ENCODE peak calls at places on chromosomes 3 and 15, in six cellular contexts. T is body of pancreas, E is tibial artery, O is lung, B is heart right ventricle, C is sigmoid colon. F is an unnamed sample.

GRCh38 chr15:80106051-80106450 is 46.6 kb downstream of the ZFAND6 start:
- DNase-seq in T (no peak), E (no peak), O (no peak), B (no peak), C (no peak), F (no peak)

GRCh38 chr3:56781762-56782161 is 20.0 kb downstream of the ARHGEF3 start:
- DNase-seq in T (no peak), E (no peak), O (no peak), B (no peak), C (no peak), F (no peak)

GRCh38 chr3:138849541-138849940 is 14.8 kb upstream of the PIK3CB start:
- DNase-seq in T (no peak), E (no peak), O (no peak), B (no peak), C (no peak), F (no peak)

GRCh38 chr15:67405208-67406191 is 115.4 kb upstream of the C15orf61 start:
- DNase-seq in T (peak), E (no peak), O (no peak), B (no peak), C (no peak), F (no peak)

GRCh38 chr3:65729553-65729952 is 309.2 kb downstream of the MAGI1 start:
- DNase-seq in T (peak), E (no peak), O (no peak), B (no peak), C (no peak), F (no peak)

GRCh38 chr3:150293401-150294001 is 114.6 kb upstream of the TSC22D2 start:
- DNase-seq in T (no peak), E (no peak), O (no peak), B (no peak), C (no peak), F (no peak)

GRCh38 chr15:45372032-45372995 is 6.0 kb downstream of the GATM start:
- DNase-seq in T (no peak), E (no peak), O (no peak), B (no peak), C (no peak), F (no peak)

GRCh38 chr15:62781081-62781497 is 261.5 kb upstream of the TPM1 start:
- DNase-seq in T (no peak), E (no peak), O (no peak), B (no peak), C (no peak), F (no peak)

GRCh38 chr15:69164807-69165636 is 4.6 kb downstream of the GLCE start:
- DNase-seq in T (no peak), E (no peak), O (no peak), B (no peak), C (no peak), F (no peak)

GRCh38 chr3:99114565-99115291 is 213.2 kb upstream of the DCBLD2 start:
- DNase-seq in T (no peak), E (no peak), O (no peak), B (no peak), C (no peak), F (no peak)

GRCh38 chr3:46712191-46713047 is 5.2 kb downstream of the PRSS50 start:
- DNase-seq in T (no peak), E (no peak), O (no peak), B (peak), C (peak), F (no peak)

GRCh38 chr3:190209533-190209932 is 88.8 kb upstream of the P3H2 start:
- DNase-seq in T (no peak), E (no peak), O (no peak), B (no peak), C (no peak), F (no peak)

DNA sequence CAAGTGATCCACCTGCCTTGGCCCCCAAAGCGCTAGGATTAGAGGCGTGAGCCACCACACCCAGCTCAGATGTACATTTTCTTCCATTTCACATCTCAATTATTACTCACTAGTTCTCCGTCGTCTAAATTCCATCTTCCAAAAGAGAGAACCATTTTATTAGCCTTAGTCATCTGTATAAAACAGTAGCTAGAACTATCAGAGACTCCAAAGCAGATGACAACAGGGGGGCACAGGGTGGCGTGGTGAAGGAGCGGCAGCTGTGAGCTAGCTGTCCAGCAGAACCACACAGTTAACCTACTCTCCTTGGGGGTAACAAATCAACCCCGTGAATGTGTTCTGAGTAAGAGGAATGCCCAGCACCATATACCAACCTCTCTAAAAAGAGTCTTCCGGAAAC is 7.1 kb downstream of the SLC25A20 start:
- DNase-seq in T (no peak), E (no peak), O (no peak), B (no peak), C (no peak), F (no peak)
- TF ChIP-seq CTCF in T (no peak), E (no peak), O (no peak), B (no peak), C (no peak), F (no peak)

GRCh38 chr3:178083906-178084823 is 452.1 kb upstream of the KCNMB2 start:
- DNase-seq in T (no peak), E (no peak), O (no peak), B (no peak), C (no peak), F (no peak)
- H3K27ac ChIP-seq in T (peak), E (peak), O (peak), B (peak), C (peak), F (peak)

DNA sequence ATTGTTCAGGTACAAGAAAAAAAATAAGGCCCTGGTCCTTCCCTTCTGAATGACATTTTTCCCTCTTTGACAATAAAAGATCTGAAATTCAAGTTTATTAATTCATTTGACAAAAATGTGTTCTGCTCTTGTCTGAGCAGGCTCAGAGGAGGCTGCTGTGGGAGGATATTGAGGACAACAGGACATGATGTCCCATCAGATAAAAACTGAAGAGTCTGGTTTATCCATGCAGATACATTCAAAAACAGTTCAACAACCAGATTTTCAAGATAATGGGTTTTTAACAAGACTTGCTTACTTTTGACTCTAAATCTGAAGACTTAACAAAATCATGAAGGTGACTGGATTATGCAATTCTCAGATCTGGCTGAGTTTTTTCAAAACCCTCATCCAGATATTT is 36.9 kb upstream of the STRIT1 start:
- DNase-seq in T (no peak), E (no peak), O (no peak), B (no peak), C (no peak), F (no peak)
- H3K4me3 ChIP-seq in T (no peak), E (no peak), O (no peak), B (no peak), C (no peak), F (no peak)

DNA sequence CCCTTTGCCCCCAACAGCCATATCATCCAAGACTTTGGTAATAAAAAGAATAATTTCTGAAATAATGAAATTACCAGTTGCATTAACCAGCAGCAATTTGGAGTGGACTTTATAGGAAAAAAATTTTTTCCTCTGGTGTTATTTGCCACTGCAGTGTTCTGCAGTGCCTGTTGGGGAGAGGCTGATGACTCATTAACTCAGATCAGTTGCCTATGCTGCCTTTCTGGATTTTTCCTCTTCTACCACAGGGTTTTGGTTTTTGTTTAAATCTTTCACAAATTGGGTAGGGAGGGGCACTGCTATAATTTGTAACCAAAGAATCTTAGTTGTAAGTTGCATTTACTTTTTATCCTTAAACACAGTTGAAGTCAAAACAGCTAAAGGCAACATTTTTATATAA is 22.7 kb downstream of the ATP6V1A start:
- DNase-seq in T (no peak), E (no peak), O (no peak), B (no peak), C (no peak), F (no peak)
- TF ChIP-seq CTCF in T (peak), E (no peak), O (no peak), B (no peak), C (no peak), F (no peak)

DNA sequence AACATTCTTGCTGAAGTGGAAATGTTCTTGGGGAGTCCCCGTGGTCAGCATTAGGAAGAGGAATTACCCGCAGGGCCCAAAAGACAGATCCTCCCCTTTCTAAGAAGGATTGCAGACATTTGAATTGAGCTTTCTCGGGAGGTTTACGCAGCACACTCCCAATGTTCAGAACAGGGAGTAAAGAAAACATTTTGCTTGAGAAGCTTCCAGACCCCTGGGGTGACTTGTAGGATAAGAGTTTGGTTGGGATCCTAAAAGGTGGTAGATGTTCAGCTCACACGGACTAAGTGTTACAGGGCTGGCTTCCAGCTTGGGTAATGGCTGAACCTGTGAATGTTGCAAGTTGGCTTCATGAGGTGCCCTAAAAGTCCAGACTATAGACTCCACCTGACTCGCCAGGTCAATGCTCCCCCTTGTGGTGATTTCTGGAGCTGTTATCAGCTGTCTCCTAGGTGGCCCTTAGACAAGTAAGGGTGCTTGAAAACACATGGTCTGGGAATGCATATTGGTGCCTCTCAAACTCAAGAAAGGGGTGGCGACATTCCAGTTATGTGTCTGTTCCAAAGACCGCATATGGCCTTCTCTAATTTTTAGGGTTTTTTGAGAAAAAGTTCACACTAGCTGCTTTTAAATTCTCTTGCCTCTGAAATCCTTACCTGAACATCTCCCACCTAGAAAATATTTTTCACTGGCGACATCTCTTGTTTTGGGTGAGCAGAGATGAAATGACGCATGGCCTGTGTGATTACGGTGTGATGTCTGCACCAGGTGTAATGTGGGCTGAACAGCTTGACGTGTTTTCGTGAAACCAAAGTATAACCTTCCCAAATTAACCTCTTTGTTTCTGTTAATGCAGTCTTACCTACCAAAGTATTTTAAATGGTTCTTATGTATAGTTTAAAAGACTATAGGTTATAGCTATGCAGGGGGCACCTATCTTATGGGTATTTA is 175.8 kb upstream of the KBTBD8 start:
- DNase-seq in T (peak), E (peak), O (peak), B (peak), C (peak), F (peak)
- H3K27ac ChIP-seq in T (peak), E (no peak), O (no peak), B (no peak), C (no peak), F (no peak)

F was measured in left ventricle myocardium inferior.